ENCODE peak calls at places on chromosomes 6 and 20, in six cellular contexts. N, D, Y, G, J and A are unnamed samples.

GRCh38 chr6:34468378-34468892 is 2.6 kb downstream of the PACSIN1 start:
- DNase-seq in J (no peak), Y (no peak), N (peak; percentile 16), G (no peak), D (no peak), A (no peak)

GRCh38 chr6:17923401-17923863 is 64.0 kb downstream of the KIF13A start:
- DNase-seq in N (no peak), Y (no peak), J (no peak), G (no peak), D (peak; percentile 36), A (no peak)

GRCh38 chr6:5865492-5866031 is 141.2 kb downstream of the NRN1 start:
- DNase-seq in D (no peak), J (no peak), G (no peak), N (no peak), Y (no peak), A (no peak)

GRCh38 chr20:48382304-48382703 is 445.5 kb downstream of the PREX1 start:
- DNase-seq in J (no peak), G (no peak), D (no peak), N (no peak), Y (no peak), A (no peak)

GRCh38 chr6:6968731-6969552 is 138.8 kb upstream of the RREB1 start:
- DNase-seq in Y (no peak), D (no peak), J (no peak), N (no peak), G (no peak), A (no peak)

GRCh38 chr6:3319801-3320200 is 61.1 kb downstream of the PSMG4 start:
- DNase-seq in D (no peak), Y (no peak), G (no peak), J (no peak), N (no peak), A (no peak)

GRCh38 chr6:157158456-157158855 is 164.9 kb downstream of the TMEM242 start:
- DNase-seq in Y (no peak), J (no peak), D (no peak), G (no peak), N (no peak), A (peak; percentile 81)

GRCh38 chr6:93394471-93394870 is 24.9 kb downstream of the EPHA7 start:
- DNase-seq in J (no peak), G (no peak), Y (no peak), D (no peak), N (no peak), A (no peak)

GRCh38 chr20:40810336-40810735 is 121.3 kb upstream of the MAFB start:
- DNase-seq in Y (no peak), G (no peak), D (no peak), N (no peak), J (no peak), A (no peak)

GRCh38 chr6:129131282-129131681 is 248.3 kb downstream of the LAMA2 start:
- DNase-seq in G (no peak), Y (peak; percentile 86), D (peak; percentile 78), N (no peak), J (peak; percentile 51), A (no peak)

GRCh38 chr6:19128701-19129100 is 708.5 kb upstream of the ID4 start:
- DNase-seq in J (no peak), N (no peak), G (no peak), D (no peak), Y (no peak), A (no peak)

GRCh38 chr6:56491606-56492328 is 150.9 kb downstream of the DST start:
- DNase-seq in J (peak; percentile 34), Y (peak; percentile 48), D (peak; percentile 50), N (no peak), G (no peak), A (no peak)

GRCh38 chr20:37946946-37947345 is 44.0 kb downstream of the VSTM2L start:
- DNase-seq in N (no peak), D (no peak), J (no peak), Y (no peak), G (no peak), A (no peak)

GRCh38 chr6:166582258-166582657 is 4.2 kb downstream of the RAMACL start:
- DNase-seq in Y (no peak), J (no peak), G (peak; percentile 66), D (peak; percentile 18), N (no peak), A (no peak)

GRCh38 chr6:53567701-53568100 is 22.8 kb upstream of the GCLC start:
- DNase-seq in N (no peak), G (no peak), J (no peak), D (no peak), Y (no peak), A (no peak)

GRCh38 chr20:57389695-57390603 is 1.2 kb upstream of the RBM38 start:
- DNase-seq in N (no peak), J (no peak), D (no peak), Y (peak; percentile 36), G (no peak), A (no peak)

GRCh38 chr6:107712523-107713213 is 111.4 kb downstream of the SCML4 start:
- DNase-seq in G (no peak), Y (peak; percentile 57), D (peak; percentile 33), N (no peak), J (no peak), A (no peak)

GRCh38 chr6:130203370-130203769 is 19.4 kb downstream of the SAMD3 start:
- DNase-seq in J (no peak), N (no peak), Y (no peak), G (no peak), D (no peak), A (no peak)

GRCh38 chr20:25272223-25273000 is 24.5 kb downstream of the PYGB start:
- DNase-seq in J (peak; percentile 7), Y (peak; percentile 60), G (no peak), N (no peak), D (no peak), A (peak; percentile 3)

GRCh38 chr20:45892049-45892816 is 1.1 kb downstream of the CTSA start:
- DNase-seq in Y (peak; percentile 63), J (no peak), G (no peak), D (peak; percentile 48), N (no peak), A (peak; percentile 35)

GRCh38 chr6:80508885-80509630 is 402.6 kb downstream of the BCKDHB start:
- DNase-seq in G (no peak), N (no peak), Y (peak; percentile 45), D (peak; percentile 66), J (no peak), A (no peak)

GRCh38 chr6:85078071-85078470 is 313.7 kb upstream of the TBX18 start:
- DNase-seq in N (no peak), G (peak; percentile 93), J (no peak), Y (peak; percentile 90), D (peak; percentile 83), A (no peak)

GRCh38 chr6:113481441-113481840 is 375.7 kb upstream of the MARCKS start:
- DNase-seq in Y (peak; percentile 59), G (no peak), N (no peak), D (no peak), J (no peak), A (no peak)

GRCh38 chr6:38034269-38034914 is 214.9 kb downstream of the ZFAND3 start:
- DNase-seq in D (peak; percentile 73), J (no peak), N (no peak), G (peak; percentile 45), Y (peak; percentile 87), A (peak; percentile 27)

GRCh38 chr6:156485145-156485544 is 292.0 kb upstream of the ARID1B start:
- DNase-seq in J (no peak), G (no peak), N (no peak), Y (no peak), D (no peak), A (no peak)

DNA sequence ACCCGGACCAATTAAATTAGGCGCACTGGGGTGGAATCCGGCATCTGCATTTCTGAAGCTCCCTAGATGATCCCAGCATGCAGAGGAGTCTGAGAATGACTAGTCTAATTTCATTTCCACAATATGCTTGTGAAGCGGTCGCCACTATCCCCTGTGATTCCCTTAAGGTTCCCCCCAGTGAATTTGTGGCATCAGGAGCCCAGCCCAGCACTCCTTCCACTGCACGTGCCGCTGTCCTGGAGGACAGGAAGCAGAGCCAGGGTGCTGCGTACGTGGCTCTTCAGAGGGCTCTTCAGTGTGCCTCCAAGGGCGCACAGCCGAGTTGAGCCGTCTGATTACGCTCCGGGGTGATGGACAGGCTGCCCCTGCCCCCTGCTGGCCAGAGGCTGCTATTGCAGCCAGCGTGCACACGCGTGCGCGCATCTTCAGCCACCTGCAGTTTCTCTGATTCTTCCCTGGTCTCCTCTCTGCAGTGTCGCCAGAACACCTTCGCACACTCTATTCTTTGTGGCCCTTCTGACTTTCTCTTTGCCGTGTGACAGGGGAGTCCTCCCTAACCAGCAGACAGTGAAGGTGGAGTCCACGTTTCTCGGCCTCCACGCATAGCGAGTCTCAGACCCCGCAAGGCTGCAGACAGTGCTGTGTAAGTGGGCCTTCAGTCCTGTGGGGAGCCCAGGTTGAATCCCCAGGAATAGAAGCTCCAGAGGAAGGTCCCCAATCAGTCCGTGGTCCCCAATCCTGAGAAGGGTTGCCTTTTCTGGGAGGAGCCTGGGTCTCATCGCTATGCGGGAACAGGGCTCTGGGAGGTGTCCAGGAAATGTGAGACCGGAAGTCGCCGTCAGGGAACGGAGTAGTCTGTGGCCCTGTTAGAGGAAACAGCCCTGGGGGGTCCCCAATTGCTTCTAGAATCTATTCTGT is 16.5 kb upstream of the NCR2 start:
- DNase-seq in J (peak; percentile 83), D (peak; percentile 88), G (peak; percentile 31), Y (peak; percentile 88), N (peak; percentile 62), A (peak; percentile 95)
- H3K4me3 ChIP-seq in J (peak overlapping the region; percentile 55), D (no peak overlapping the region), G (peak overlapping the region; percentile 19), Y (peak overlapping the region; percentile 55), N (no peak overlapping the region), A (peak overlapping the region; percentile 9)

GRCh38 chr6:123214433-123214832 is 218.4 kb downstream of the CLVS2 start:
- DNase-seq in Y (no peak), N (no peak), G (no peak), D (no peak), J (no peak), A (no peak)
- TF ChIP-seq CTCF in Y (no peak), N (no peak), G (no peak), D (no peak), J (no peak), A (no peak)

DNA sequence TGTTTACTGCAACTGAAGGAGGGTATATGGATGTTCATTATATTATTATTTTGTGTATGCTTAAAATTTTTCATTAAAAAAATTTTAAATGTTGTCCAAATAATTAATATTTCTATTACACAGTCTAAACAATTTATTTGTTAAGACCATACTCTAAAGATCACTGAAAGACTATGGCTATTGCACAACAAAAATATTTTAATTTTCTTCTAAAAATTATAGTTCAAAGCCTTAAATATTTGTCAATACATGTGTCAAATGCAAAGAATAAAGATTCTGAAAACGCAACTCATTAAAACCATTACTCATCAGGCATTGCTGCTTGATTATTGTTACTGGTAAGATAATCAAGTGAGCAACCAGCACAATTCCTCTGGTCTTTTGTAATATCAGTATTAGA is 2.2 kb downstream of the MMS22L start:
- DNase-seq in N (no peak), J (no peak), D (no peak), G (no peak), Y (no peak), A (no peak)
- H3K4me3 ChIP-seq in N (peak overlapping the region; percentile 83), J (no peak overlapping the region), D (no peak overlapping the region), G (no peak overlapping the region), Y (no peak overlapping the region), A (peak overlapping the region; percentile 93)

DNA sequence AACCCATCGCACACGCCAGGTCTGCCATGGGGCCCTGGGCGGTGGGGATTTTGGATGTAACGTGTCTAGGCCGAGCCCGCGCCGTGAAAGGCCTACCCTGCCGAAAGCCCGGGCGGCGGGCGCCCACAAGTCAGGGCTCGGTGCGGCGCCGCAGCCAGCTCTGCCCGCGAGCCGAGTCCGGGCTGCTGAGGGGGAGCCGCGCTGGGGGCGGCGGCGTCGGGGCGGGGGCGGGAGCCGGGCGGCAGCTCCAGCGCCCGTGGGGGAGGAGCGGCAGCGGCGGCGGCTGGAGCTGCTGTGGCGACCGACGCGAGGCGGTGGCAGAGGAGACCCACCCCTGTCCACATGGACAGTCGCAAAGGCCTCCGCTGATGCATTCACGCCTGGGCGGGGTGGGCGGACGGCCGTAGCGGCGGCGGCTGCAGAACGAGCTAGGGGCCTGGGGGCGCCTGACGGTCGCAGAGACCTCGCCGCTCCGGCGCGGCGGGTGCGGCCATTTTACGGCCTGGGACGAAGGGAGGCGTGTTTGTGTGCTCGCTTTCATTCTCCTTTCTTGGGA is at the start of gene SENP6:
- DNase-seq in J (peak; percentile 85), N (no peak), Y (peak; percentile 69), G (no peak), D (peak; percentile 87), A (peak; percentile 73)
- TF ChIP-seq CTCF in J (no peak), N (no peak), Y (no peak), G (no peak), D (no peak), A (no peak)